ENCODE peak calls at places on chromosome 10, in five cellular contexts. P is sigmoid colon, A is suprapubic skin, Q is IMR-90, J is BJ. H is an unnamed sample.

GRCh38 chr10:114058297-114058696 is 14.6 kb downstream of the ADRB1 start:
- DNase-seq in Q (no peak), A (no peak), P (no peak), J (no peak), H (no peak)

GRCh38 chr10:124791378-124792348 is at the start of gene EEF1AKMT2:
- DNase-seq in P (peak; percentile 86), J (peak; percentile 22), A (peak; percentile 86), Q (peak; percentile 82), H (peak; percentile 87)

GRCh38 chr10:12387561-12388210 is 38.3 kb downstream of the CAMK1D start:
- DNase-seq in J (no peak), Q (no peak), P (no peak), A (peak; percentile 60), H (no peak)

GRCh38 chr10:100174699-100175677 is 10.8 kb downstream of the ERLIN1 start:
- DNase-seq in P (no peak), J (no peak), Q (no peak), A (no peak), H (no peak)

GRCh38 chr10:91043173-91043910 is 122.5 kb upstream of the ANKRD1 start:
- DNase-seq in J (no peak), A (no peak), Q (peak; percentile 16), P (no peak), H (no peak)

GRCh38 chr10:95245425-95246055 is 45.3 kb downstream of the PDLIM1 start:
- DNase-seq in P (no peak), A (no peak), Q (peak; percentile 34), J (no peak), H (no peak)

GRCh38 chr10:115525141-115525540 is 432.0 kb downstream of the ATRNL1 start:
- DNase-seq in Q (no peak), P (no peak), A (no peak), J (no peak), H (no peak)

GRCh38 chr10:112024079-112024478 is 159.5 kb downstream of the GPAM start:
- DNase-seq in J (no peak), A (no peak), P (no peak), Q (no peak), H (no peak)

GRCh38 chr10:105207596-105207995 is 566.5 kb downstream of the SORCS3 start:
- DNase-seq in A (no peak), P (no peak), J (no peak), Q (no peak), H (no peak)

GRCh38 chr10:67306588-67307205 is 380.9 kb downstream of the LRRTM3 start:
- DNase-seq in Q (peak; percentile 4), J (no peak), A (no peak), P (no peak), H (no peak)

GRCh38 chr10:69756279-69756678 is 45.4 kb upstream of the COL13A1 start:
- DNase-seq in J (no peak), P (peak; percentile 3), Q (no peak), A (no peak), H (no peak)

GRCh38 chr10:4073912-4074311 is 288.9 kb upstream of the KLF6 start:
- DNase-seq in A (no peak), J (peak; percentile 64), Q (peak; percentile 62), P (no peak), H (peak; percentile 62)

GRCh38 chr10:13001041-13001886 is at the start of gene CCDC3:
- DNase-seq in Q (no peak), A (no peak), P (no peak), J (no peak), H (peak; percentile 32)

GRCh38 chr10:98196985-98197384 is 62.5 kb downstream of the R3HCC1L start:
- DNase-seq in P (no peak), Q (no peak), A (no peak), J (no peak), H (no peak)

GRCh38 chr10:4656576-4657194 is 169.3 kb upstream of the AKR1E2 start:
- DNase-seq in A (no peak), Q (peak; percentile 67), J (no peak), P (peak; percentile 82), H (no peak)

GRCh38 chr10:58178811-58179210 is 88.9 kb downstream of the IPMK start:
- DNase-seq in P (no peak), Q (peak; percentile 21), A (no peak), J (no peak), H (peak; percentile 58)

GRCh38 chr10:46547881-46548780 is 8.3 kb downstream of the GPRIN2 start:
- DNase-seq in P (peak; percentile 67), A (peak; percentile 80), J (no peak), Q (peak; percentile 51), H (no peak)

GRCh38 chr10:73806176-73806950 is 5.0 kb downstream of the NDST2 start:
- DNase-seq in J (no peak), Q (no peak), P (no peak), A (no peak), H (no peak)
- H3K36me3 ChIP-seq in J (peaks cover 41% of the 10 kb centered on the region), Q (peaks cover 58% of the 10 kb centered on the region), P (peaks cover 67% of the 10 kb centered on the region), A (peaks cover 72% of the 10 kb centered on the region), H (peaks cover 19% of the 10 kb centered on the region)

GRCh38 chr10:34526186-34526585 is 288.9 kb downstream of the PARD3 start:
- DNase-seq in J (peak; percentile 28), Q (peak; percentile 37), P (no peak), A (no peak), H (peak; percentile 66)

GRCh38 chr10:34524369-34525091 is 290.6 kb downstream of the PARD3 start:
- DNase-seq in P (no peak), Q (no peak), J (no peak), A (no peak), H (no peak)

GRCh38 chr10:34528320-34528719 is 286.8 kb downstream of the PARD3 start:
- DNase-seq in A (no peak), Q (peak; percentile 93), J (peak; percentile 62), P (no peak), H (peak; percentile 82)

GRCh38 chr10:34530778-34531177 is 284.3 kb downstream of the PARD3 start:
- DNase-seq in Q (no peak), A (no peak), P (no peak), J (no peak), H (no peak)

GRCh38 chr10:34526758-34527730 is 288.1 kb downstream of the PARD3 start:
- DNase-seq in J (peak; percentile 90), P (no peak), A (no peak), Q (peak; percentile 98), H (peak; percentile 62)
- H3K4me3 ChIP-seq in J (no peak overlapping the region), P (no peak overlapping the region), A (no peak overlapping the region), Q (peak overlapping the region; percentile 6), H (peak overlapping the region; percentile 12)

GRCh38 chr10:43384252-43385221 is 13.1 kb downstream of the FXYD4 start:
- DNase-seq in A (no peak), J (no peak), P (peak; percentile 58), Q (no peak), H (no peak)

GRCh38 chr10:43385412-43386004 is 14.1 kb downstream of the FXYD4 start:
- DNase-seq in P (peak; percentile 24), J (no peak), A (no peak), Q (no peak), H (no peak)

GRCh38 chr10:43387678-43388032 is 16.2 kb downstream of the FXYD4 start:
- DNase-seq in J (no peak), A (no peak), P (peak; percentile 59), Q (no peak), H (no peak)

GRCh38 chr10:43386981-43387677 is 15.7 kb downstream of the FXYD4 start:
- DNase-seq in J (no peak), Q (no peak), A (no peak), P (peak; percentile 60), H (no peak)

GRCh38 chr10:43386549-43386948 is 15.1 kb downstream of the FXYD4 start:
- DNase-seq in P (no peak), A (no peak), J (no peak), Q (no peak), H (no peak)
- H3K36me3 ChIP-seq in P (peaks cover 47% of the 10 kb centered on the region), A (peaks cover 68% of the 10 kb centered on the region), J (peaks cover 25% of the 10 kb centered on the region), Q (peaks cover 47% of the 10 kb centered on the region), H (peaks cover 66% of the 10 kb centered on the region)

GRCh38 chr10:71850021-71850744 is 868 bp downstream of the PSAP start:
- DNase-seq in J (no peak), P (no peak), Q (no peak), A (no peak), H (no peak)

GRCh38 chr10:71849461-71849908 is 1.6 kb downstream of the PSAP start:
- DNase-seq in A (no peak), Q (no peak), J (no peak), P (no peak), H (no peak)

GRCh38 chr10:71846816-71847215 is 4.2 kb downstream of the PSAP start:
- DNase-seq in A (no peak), J (no peak), Q (no peak), P (no peak), H (no peak)

GRCh38 chr10:71847418-71847817 is 3.6 kb downstream of the PSAP start:
- DNase-seq in A (no peak), Q (no peak), P (no peak), J (no peak), H (no peak)

GRCh38 chr10:71848325-71849277 is 2.5 kb downstream of the PSAP start:
- DNase-seq in P (no peak), A (no peak), Q (peak; percentile 51), J (no peak), H (no peak)
- H3K4me3 ChIP-seq in P (peak overlapping the region; percentile 98), A (peak overlapping the region; percentile 100), Q (no peak overlapping the region), J (no peak overlapping the region), H (peak overlapping the region; percentile 78)

GRCh38 chr10:122500194-122500593 is 38.8 kb downstream of the HTRA1 start:
- DNase-seq in P (no peak), A (no peak), Q (no peak), J (no peak), H (no peak)
- H3K36me3 ChIP-seq in P (no peaks in the 10 kb centered on the region), A (no peaks in the 10 kb centered on the region), Q (peaks cover 3% of the 10 kb centered on the region), J (no peaks in the 10 kb centered on the region), H (no peaks in the 10 kb centered on the region)

GRCh38 chr10:73781548-73781878 is 335 bp upstream of the CHCHD1 start:
- DNase-seq in A (no peak), Q (no peak), P (no peak), J (no peak), H (no peak)

GRCh38 chr10:73780301-73780700 is 1.5 kb upstream of the CHCHD1 start:
- DNase-seq in Q (no peak), A (no peak), J (no peak), P (peak; percentile 55), H (no peak)

GRCh38 chr10:73780966-73781365 is 882 bp upstream of the CHCHD1 start:
- DNase-seq in P (peak; percentile 58), Q (peak; percentile 7), A (no peak), J (no peak), H (no peak)

GRCh38 chr10:73781879-73782748 is at the start of gene CHCHD1:
- DNase-seq in A (peak; percentile 97), Q (peak; percentile 85), P (peak; percentile 96), J (no peak), H (peak; percentile 93)

GRCh38 chr10:73782749-73783085 is 869 bp downstream of the CHCHD1 start:
- DNase-seq in Q (no peak), J (no peak), A (no peak), P (no peak), H (no peak)
- H3K4me3 ChIP-seq in Q (peak overlapping the region; percentile 92), J (peak overlapping the region; percentile 99), A (peak overlapping the region; percentile 83), P (peak overlapping the region; percentile 93), H (peak overlapping the region; percentile 81)

GRCh38 chr10:96858706-96859050 is 26.6 kb downstream of the LCOR start:
- DNase-seq in J (no peak), A (no peak), P (no peak), Q (no peak), H (no peak)

GRCh38 chr10:96860631-96861277 is 28.7 kb downstream of the LCOR start:
- DNase-seq in J (no peak), Q (no peak), P (no peak), A (no peak), H (no peak)

GRCh38 chr10:96858038-96858705 is 26.1 kb downstream of the LCOR start:
- DNase-seq in P (no peak), A (no peak), J (no peak), Q (peak; percentile 25), H (no peak)

GRCh38 chr10:96863922-96864543 is 31.9 kb downstream of the LCOR start:
- DNase-seq in Q (peak; percentile 40), P (no peak), J (no peak), A (no peak), H (no peak)
- H3K36me3 ChIP-seq in Q (peaks cover 10% of the 10 kb centered on the region), P (no peaks in the 10 kb centered on the region), J (peaks cover 3% of the 10 kb centered on the region), A (peaks cover 9% of the 10 kb centered on the region), H (peaks cover 31% of the 10 kb centered on the region)